ENCODE peak calls at places on chromosomes 1 and 21, in four cellular contexts. A is GM23338, I is GM23248, E is IMR-90. M is an unnamed sample.

GRCh38 chr1:160637821-160638539 is 8.9 kb downstream of the SLAMF1 start:
- DNase-seq in E (no peak), I (no peak), A (peak; percentile 25), M (peak; percentile 82)

GRCh38 chr1:154463512-154463990 is 38.5 kb upstream of the TDRD10 start:
- DNase-seq in E (no peak), I (peak; percentile 17), A (no peak), M (peak; percentile 78)

GRCh38 chr21:19322360-19322759 is 918.8 kb upstream of the TMPRSS15 start:
- DNase-seq in E (no peak), I (no peak), A (peak; percentile 7), M (no peak)

GRCh38 chr1:25554426-25554780 is 11.0 kb downstream of the LDLRAP1 start:
- DNase-seq in E (no peak), A (no peak), I (no peak), M (no peak)

GRCh38 chr1:243718022-243718421 is 132.0 kb downstream of the AKT3 start:
- DNase-seq in I (no peak), A (no peak), E (no peak), M (no peak)

GRCh38 chr1:187300093-187300492 is 471.3 kb downstream of the PLA2G4A start:
- DNase-seq in I (no peak), A (no peak), E (no peak), M (no peak)

GRCh38 chr1:81179239-81179638 is 621.5 kb upstream of the ADGRL2 start:
- DNase-seq in A (no peak), I (peak; percentile 38), E (peak; percentile 99), M (no peak)

GRCh38 chr1:10630661-10631120 is 155.9 kb downstream of the PEX14 start:
- DNase-seq in A (no peak), E (no peak), I (no peak), M (no peak)

GRCh38 chr1:2641381-2642130 is 8.7 kb upstream of the MMEL1 start:
- DNase-seq in E (no peak), A (peak; percentile 27), I (no peak), M (no peak)

GRCh38 chr1:112743174-112744018 is 28.3 kb upstream of the PPM1J start:
- DNase-seq in I (peak; percentile 80), A (peak; percentile 79), E (peak; percentile 19), M (no peak)

GRCh38 chr1:43229831-43230780 is 39.7 kb upstream of the TMEM125 start:
- DNase-seq in I (no peak), E (peak; percentile 28), A (peak; percentile 19), M (no peak)

GRCh38 chr1:98298319-98298718 is 363.2 kb upstream of the SNX7 start:
- DNase-seq in E (no peak), I (no peak), A (no peak), M (no peak)

GRCh38 chr1:169466259-169467230 is 19.2 kb downstream of the SLC19A2 start:
- DNase-seq in I (peak; percentile 65), E (peak; percentile 52), A (peak; percentile 49), M (peak; percentile 25)

GRCh38 chr1:218350909-218351616 is 5.9 kb downstream of the TGFB2 start:
- DNase-seq in A (no peak), I (peak; percentile 66), E (peak; percentile 89), M (no peak)

GRCh38 chr1:167697667-167698141 is 24.1 kb upstream of the MPZL1 start:
- DNase-seq in E (no peak), A (no peak), I (no peak), M (no peak)

GRCh38 chr1:40315795-40316594 is 1.1 kb downstream of the COL9A2 start:
- DNase-seq in E (no peak), A (peak; percentile 58), I (peak; percentile 35), M (no peak)

GRCh38 chr1:230288641-230289349 is 137.3 kb downstream of the PGBD5 start:
- DNase-seq in I (peak; percentile 51), A (no peak), E (peak; percentile 12), M (no peak)

GRCh38 chr21:26684866-26685265 is 111.8 kb upstream of the CYYR1 start:
- DNase-seq in A (no peak), I (no peak), E (no peak), M (no peak)

GRCh38 chr1:229089586-229090208 is 181.2 kb upstream of the RAB4A start:
- DNase-seq in I (no peak), E (no peak), A (no peak), M (no peak)

GRCh38 chr1:100796046-100796445 is 76.5 kb downstream of the VCAM1 start:
- DNase-seq in I (no peak), A (no peak), E (no peak), M (no peak)

GRCh38 chr1:171486048-171486519 is 754 bp downstream of the PRRC2C start:
- DNase-seq in E (peak; percentile 81), A (peak; percentile 72), I (peak; percentile 74), M (peak; percentile 78)

GRCh38 chr1:150484431-150484830 is 2.8 kb upstream of the TARS2 start:
- DNase-seq in E (peak; percentile 78), I (peak; percentile 87), A (no peak), M (no peak)

GRCh38 chr1:245978915-245979314 is 528.2 kb downstream of the SMYD3 start:
- DNase-seq in I (peak; percentile 68), A (no peak), E (peak; percentile 66), M (no peak)

GRCh38 chr1:160192234-160192633 is 1.9 kb downstream of the CASQ1 start:
- DNase-seq in E (no peak), A (no peak), I (no peak), M (no peak)

GRCh38 chr21:40254540-40255455 is 387.6 kb downstream of the PCP4 start:
- DNase-seq in E (no peak), I (no peak), A (no peak), M (no peak)

GRCh38 chr1:173168941-173169340 is 38.2 kb downstream of the TNFSF4 start:
- DNase-seq in A (no peak), I (no peak), E (no peak), M (no peak)

GRCh38 chr21:45031231-45032191 is 42.9 kb upstream of the ADARB1 start:
- DNase-seq in E (no peak), A (no peak), I (no peak), M (no peak)

GRCh38 chr21:45032332-45032731 is 42.0 kb upstream of the ADARB1 start:
- DNase-seq in E (no peak), A (no peak), I (no peak), M (no peak)

GRCh38 chr21:45030637-45031218 is 43.7 kb upstream of the ADARB1 start:
- DNase-seq in I (peak; percentile 82), E (no peak), A (no peak), M (no peak)

GRCh38 chr21:45029298-45029967 is 44.9 kb upstream of the ADARB1 start:
- DNase-seq in A (peak; percentile 63), E (no peak), I (peak; percentile 46), M (no peak)

DNA sequence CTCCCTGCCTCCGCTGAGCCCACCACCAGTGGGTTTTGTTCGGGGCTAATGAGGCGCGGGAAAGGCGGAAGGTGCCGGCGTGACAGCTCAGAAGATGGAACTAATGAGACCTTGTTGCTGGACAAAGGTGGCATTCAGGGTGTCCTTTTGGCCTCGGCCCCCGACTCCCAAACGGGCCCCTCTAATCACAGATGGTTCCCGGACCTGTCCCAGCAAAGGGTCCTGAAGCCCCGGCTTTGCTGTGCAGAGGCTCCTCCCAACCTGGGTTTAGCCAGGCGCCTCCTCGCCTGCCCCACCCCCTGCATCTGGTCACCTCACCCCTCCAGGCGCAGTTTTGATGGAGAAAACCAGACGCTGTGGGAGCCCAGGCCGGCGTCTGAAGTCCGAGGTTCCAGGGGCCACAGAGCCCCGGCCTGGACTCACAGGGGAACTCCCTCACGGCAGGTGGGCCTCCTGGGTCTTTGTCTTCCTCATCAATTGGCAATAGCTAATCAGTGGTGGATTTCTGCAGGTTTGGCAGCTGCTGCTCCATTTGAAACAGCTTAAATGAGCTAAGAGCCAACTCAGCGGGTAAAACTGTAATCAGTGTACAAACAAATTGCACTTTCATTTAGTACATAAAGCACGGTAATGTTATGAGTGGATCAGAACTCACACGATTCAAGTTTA is 44.3 kb upstream of the ADARB1 start:
- DNase-seq in E (no peak), I (no peak), A (peak; percentile 65), M (no peak)
- H3K4me3 ChIP-seq in E (no peak overlapping the region), I (peak overlapping the region; percentile 47), A (peak overlapping the region; percentile 4), M (no peak overlapping the region)

DNA sequence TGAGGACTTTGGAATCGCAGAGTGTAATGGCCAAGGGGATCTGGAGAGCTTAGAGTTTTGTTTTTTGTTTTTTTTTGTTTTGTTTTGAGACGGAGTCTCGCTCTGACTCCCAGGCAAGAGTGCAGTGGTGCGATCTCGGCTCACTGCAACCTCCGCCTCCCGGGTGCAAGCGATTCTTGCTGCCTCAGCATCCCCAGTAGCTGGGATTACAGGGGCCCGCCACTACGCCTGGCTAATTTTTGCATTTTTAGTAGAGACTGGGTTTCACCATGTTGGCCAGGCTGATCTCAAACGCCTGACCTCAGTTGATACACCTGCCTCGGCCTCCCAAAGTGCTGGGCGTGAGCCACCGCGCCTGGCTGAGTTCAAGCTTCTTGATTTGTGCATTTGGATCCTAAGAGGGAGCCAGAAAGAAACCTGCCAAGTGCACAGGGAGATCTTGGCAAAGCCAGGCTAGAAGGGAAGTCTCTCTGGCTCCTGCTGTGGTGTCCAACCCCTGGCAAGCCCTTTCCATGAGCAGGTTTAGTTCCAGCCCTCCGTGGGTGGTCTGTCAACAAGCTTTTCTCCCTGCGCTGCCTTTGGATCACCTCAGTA is 852 bp downstream of the FAAH start:
- DNase-seq in E (no peak), A (no peak), I (no peak), M (no peak)
- H3K4me3 ChIP-seq in E (no peak overlapping the region), A (peak overlapping the region; percentile 79), I (peak overlapping the region; percentile 63), M (no peak overlapping the region)

DNA sequence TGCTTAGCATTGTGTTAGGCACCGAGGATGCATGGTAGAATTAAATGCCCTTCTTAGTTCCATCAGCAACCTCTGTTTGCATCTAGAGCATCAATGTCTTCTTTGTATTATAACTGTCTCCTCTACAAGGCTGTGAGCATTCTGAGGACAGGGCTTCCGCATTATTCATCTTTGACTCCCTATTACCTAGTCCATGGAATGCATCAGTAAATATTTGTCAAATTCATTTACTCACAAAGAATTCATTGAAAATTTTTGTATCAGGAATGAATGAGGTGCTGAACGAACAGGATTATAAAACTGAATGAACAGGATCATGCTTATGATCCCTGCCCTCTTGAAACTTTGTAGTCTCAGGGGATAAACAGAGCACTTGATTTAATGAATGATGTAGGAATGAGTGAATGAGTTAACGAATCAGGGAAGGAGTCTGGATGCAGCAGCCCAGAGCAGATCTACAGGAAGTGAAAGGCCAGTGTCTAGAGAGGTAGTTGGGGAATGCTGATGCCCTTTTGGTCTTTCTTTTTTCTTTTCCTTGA is 2.8 kb downstream of the RHBDL2 start:
- DNase-seq in I (no peak), E (no peak), A (no peak), M (no peak)
- H3K4me3 ChIP-seq in I (no peak overlapping the region), E (no peak overlapping the region), A (no peak overlapping the region), M (no peak overlapping the region)

DNA sequence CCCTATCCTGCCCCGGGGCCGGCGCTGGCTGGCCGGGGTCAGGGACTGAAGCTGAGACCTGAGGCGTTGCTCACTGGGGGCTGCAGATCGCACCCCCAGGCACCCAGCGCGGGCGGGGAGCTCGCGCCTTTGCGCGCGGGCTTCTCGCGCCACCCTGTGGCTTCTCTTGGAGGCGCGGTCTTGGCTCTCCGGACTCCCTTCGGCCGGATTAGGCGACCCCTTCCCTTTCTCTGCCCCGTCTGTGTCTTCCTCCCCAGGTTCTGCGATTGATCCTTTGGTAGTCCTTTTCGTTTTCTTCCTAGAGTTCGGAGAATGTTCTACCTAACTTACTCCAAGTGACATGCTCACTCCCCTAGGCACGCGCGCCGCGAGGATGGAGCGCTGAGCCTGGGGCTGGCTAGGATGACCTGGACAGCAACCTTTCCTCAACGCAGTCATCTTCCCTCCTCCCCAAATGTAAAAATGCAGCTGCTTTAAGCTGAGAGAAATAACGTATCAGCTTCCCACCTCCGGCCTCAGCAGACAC is 489 bp upstream of the NTRK1 start:
- DNase-seq in A (peak; percentile 80), I (peak; percentile 77), E (peak; percentile 21), M (peak; percentile 5)
- H3K4me3 ChIP-seq in A (peak overlapping the region; percentile 82), I (peak overlapping the region; percentile 68), E (peak overlapping the region; percentile 13), M (peak overlapping the region; percentile 55)

GRCh38 chr1:41330588-41331545 is 30.4 kb upstream of the FOXO6 start:
- DNase-seq in A (peak; percentile 95), I (no peak), E (no peak), M (no peak)
- H3K4me3 ChIP-seq in A (peak overlapping the region; percentile 1), I (no peak overlapping the region), E (no peak overlapping the region), M (no peak overlapping the region)

M was measured in Jurkat, Clone E6-1.